ENCODE peak calls at places on chromosomes 16 and 17, in five cellular contexts. One of them, this sample, is unnamed.

GRCh38 chr16:49832177-49832576 is 23.7 kb downstream of the ZNF423 start:
- DNase-seq in cardiac muscle cell: no peak
- DNase-seq in WTC11: no peak
- DNase-seq in T-helper 2 cell: no peak
- DNase-seq in activated effector memory CD4-positive, alpha-beta T cell treated with anti-CD3 and anti-CD28 coated beads, Interleukin-2, amount 50 U/mL, for 16 hours: no peak
- DNase-seq in this sample: no peak

GRCh38 chr16:66569131-66569530 is 2.9 kb downstream of the CMTM1 start:
- DNase-seq in cardiac muscle cell: no peak
- DNase-seq in WTC11: no peak
- DNase-seq in T-helper 2 cell: no peak
- DNase-seq in activated effector memory CD4-positive, alpha-beta T cell treated with anti-CD3 and anti-CD28 coated beads, Interleukin-2, amount 50 U/mL, for 16 hours: no peak
- DNase-seq in this sample: no peak

GRCh38 chr17:76142044-76143041 is 1.3 kb upstream of the FOXJ1 start:
- DNase-seq in cardiac muscle cell: no peak
- DNase-seq in WTC11: no peak
- DNase-seq in T-helper 2 cell: no peak
- DNase-seq in activated effector memory CD4-positive, alpha-beta T cell treated with anti-CD3 and anti-CD28 coated beads, Interleukin-2, amount 50 U/mL, for 16 hours: peak; percentile 59
- DNase-seq in this sample: no peak

GRCh38 chr16:745739-746138 is 4.9 kb upstream of the CIAO3 start:
- DNase-seq in cardiac muscle cell: no peak
- DNase-seq in WTC11: peak; percentile 90
- DNase-seq in T-helper 2 cell: no peak
- DNase-seq in activated effector memory CD4-positive, alpha-beta T cell treated with anti-CD3 and anti-CD28 coated beads, Interleukin-2, amount 50 U/mL, for 16 hours: no peak
- DNase-seq in this sample: no peak

GRCh38 chr17:11814655-11815262 is 182.5 kb downstream of the ZNF18 start:
- DNase-seq in cardiac muscle cell: no peak
- DNase-seq in WTC11: no peak
- DNase-seq in T-helper 2 cell: no peak
- DNase-seq in activated effector memory CD4-positive, alpha-beta T cell treated with anti-CD3 and anti-CD28 coated beads, Interleukin-2, amount 50 U/mL, for 16 hours: no peak
- DNase-seq in this sample: no peak

GRCh38 chr16:67235816-67236547 is 9.1 kb downstream of the TMEM208 start:
- DNase-seq in cardiac muscle cell: no peak
- DNase-seq in WTC11: no peak
- DNase-seq in T-helper 2 cell: no peak
- DNase-seq in activated effector memory CD4-positive, alpha-beta T cell treated with anti-CD3 and anti-CD28 coated beads, Interleukin-2, amount 50 U/mL, for 16 hours: peak; percentile 85
- DNase-seq in this sample: peak; percentile 15

GRCh38 chr17:38742431-38743308 is 5.5 kb downstream of the PCGF2 start:
- DNase-seq in cardiac muscle cell: peak; percentile 93
- DNase-seq in WTC11: no peak
- DNase-seq in T-helper 2 cell: no peak
- DNase-seq in activated effector memory CD4-positive, alpha-beta T cell treated with anti-CD3 and anti-CD28 coated beads, Interleukin-2, amount 50 U/mL, for 16 hours: no peak
- DNase-seq in this sample: no peak

GRCh38 chr17:75754378-75755204 is 10.4 kb downstream of the GALK1 start:
- DNase-seq in cardiac muscle cell: no peak
- DNase-seq in WTC11: no peak
- DNase-seq in T-helper 2 cell: no peak
- DNase-seq in activated effector memory CD4-positive, alpha-beta T cell treated with anti-CD3 and anti-CD28 coated beads, Interleukin-2, amount 50 U/mL, for 16 hours: no peak
- DNase-seq in this sample: no peak

GRCh38 chr17:44367219-44367618 is 3.6 kb upstream of the FAM171A2 start:
- DNase-seq in cardiac muscle cell: no peak
- DNase-seq in WTC11: no peak
- DNase-seq in T-helper 2 cell: no peak
- DNase-seq in activated effector memory CD4-positive, alpha-beta T cell treated with anti-CD3 and anti-CD28 coated beads, Interleukin-2, amount 50 U/mL, for 16 hours: no peak
- DNase-seq in this sample: no peak

GRCh38 chr17:39116224-39116623 is 35.2 kb downstream of the PLXDC1 start:
- DNase-seq in cardiac muscle cell: no peak
- DNase-seq in WTC11: no peak
- DNase-seq in T-helper 2 cell: no peak
- DNase-seq in activated effector memory CD4-positive, alpha-beta T cell treated with anti-CD3 and anti-CD28 coated beads, Interleukin-2, amount 50 U/mL, for 16 hours: no peak
- DNase-seq in this sample: no peak

GRCh38 chr16:53881371-53881770 is 177.4 kb downstream of the FTO start:
- DNase-seq in cardiac muscle cell: peak; percentile 58
- DNase-seq in WTC11: no peak
- DNase-seq in T-helper 2 cell: no peak
- DNase-seq in activated effector memory CD4-positive, alpha-beta T cell treated with anti-CD3 and anti-CD28 coated beads, Interleukin-2, amount 50 U/mL, for 16 hours: no peak
- DNase-seq in this sample: no peak

GRCh38 chr16:81697321-81697885 is 81.7 kb upstream of the PLCG2 start:
- DNase-seq in cardiac muscle cell: peak; percentile 66
- DNase-seq in WTC11: peak; percentile 84
- DNase-seq in T-helper 2 cell: no peak
- DNase-seq in activated effector memory CD4-positive, alpha-beta T cell treated with anti-CD3 and anti-CD28 coated beads, Interleukin-2, amount 50 U/mL, for 16 hours: peak; percentile 74
- DNase-seq in this sample: peak; percentile 33

GRCh38 chr17:12744298-12744697 is 45.0 kb upstream of the ARHGAP44 start:
- DNase-seq in cardiac muscle cell: peak; percentile 36
- DNase-seq in WTC11: no peak
- DNase-seq in T-helper 2 cell: no peak
- DNase-seq in activated effector memory CD4-positive, alpha-beta T cell treated with anti-CD3 and anti-CD28 coated beads, Interleukin-2, amount 50 U/mL, for 16 hours: no peak
- DNase-seq in this sample: no peak

GRCh38 chr17:3809135-3809534 is 8.1 kb upstream of the ITGAE start:
- DNase-seq in cardiac muscle cell: no peak
- DNase-seq in WTC11: no peak
- DNase-seq in T-helper 2 cell: no peak
- DNase-seq in activated effector memory CD4-positive, alpha-beta T cell treated with anti-CD3 and anti-CD28 coated beads, Interleukin-2, amount 50 U/mL, for 16 hours: no peak
- DNase-seq in this sample: no peak

GRCh38 chr16:55543470-55543869 is 23.0 kb upstream of the CAPNS2 start:
- DNase-seq in cardiac muscle cell: peak; percentile 63
- DNase-seq in WTC11: no peak
- DNase-seq in T-helper 2 cell: no peak
- DNase-seq in activated effector memory CD4-positive, alpha-beta T cell treated with anti-CD3 and anti-CD28 coated beads, Interleukin-2, amount 50 U/mL, for 16 hours: no peak
- DNase-seq in this sample: no peak

GRCh38 chr17:76444518-76445311 is 8.2 kb downstream of the UBE2O start:
- DNase-seq in cardiac muscle cell: no peak
- DNase-seq in WTC11: no peak
- DNase-seq in T-helper 2 cell: no peak
- DNase-seq in activated effector memory CD4-positive, alpha-beta T cell treated with anti-CD3 and anti-CD28 coated beads, Interleukin-2, amount 50 U/mL, for 16 hours: no peak
- DNase-seq in this sample: no peak

GRCh38 chr16:67481561-67482259 is 753 bp upstream of the ATP6V0D1 start:
- DNase-seq in cardiac muscle cell: peak; percentile 45
- DNase-seq in WTC11: no peak
- DNase-seq in T-helper 2 cell: no peak
- DNase-seq in activated effector memory CD4-positive, alpha-beta T cell treated with anti-CD3 and anti-CD28 coated beads, Interleukin-2, amount 50 U/mL, for 16 hours: peak; percentile 80
- DNase-seq in this sample: no peak

GRCh38 chr16:79672524-79672923 is 72.0 kb upstream of the MAF start:
- DNase-seq in cardiac muscle cell: no peak
- DNase-seq in WTC11: no peak
- DNase-seq in T-helper 2 cell: no peak
- DNase-seq in activated effector memory CD4-positive, alpha-beta T cell treated with anti-CD3 and anti-CD28 coated beads, Interleukin-2, amount 50 U/mL, for 16 hours: no peak
- DNase-seq in this sample: no peak

GRCh38 chr16:69494993-69495392 is 70.6 kb downstream of the CYB5B start:
- DNase-seq in cardiac muscle cell: no peak
- DNase-seq in WTC11: peak; percentile 77
- DNase-seq in T-helper 2 cell: no peak
- DNase-seq in activated effector memory CD4-positive, alpha-beta T cell treated with anti-CD3 and anti-CD28 coated beads, Interleukin-2, amount 50 U/mL, for 16 hours: peak; percentile 74
- DNase-seq in this sample: no peak

GRCh38 chr17:15384142-15384803 is 42.9 kb upstream of the TEKT3 start:
- DNase-seq in cardiac muscle cell: peak; percentile 83
- DNase-seq in WTC11: no peak
- DNase-seq in T-helper 2 cell: no peak
- DNase-seq in activated effector memory CD4-positive, alpha-beta T cell treated with anti-CD3 and anti-CD28 coated beads, Interleukin-2, amount 50 U/mL, for 16 hours: no peak
- DNase-seq in this sample: no peak

GRCh38 chr17:64781013-64781392 is 118.9 kb upstream of the SMURF2 start:
- DNase-seq in cardiac muscle cell: no peak
- DNase-seq in WTC11: no peak
- DNase-seq in T-helper 2 cell: no peak
- DNase-seq in activated effector memory CD4-positive, alpha-beta T cell treated with anti-CD3 and anti-CD28 coated beads, Interleukin-2, amount 50 U/mL, for 16 hours: peak; percentile 66
- DNase-seq in this sample: no peak

GRCh38 chr16:56610609-56611111 is 2.3 kb downstream of the MT2A start:
- DNase-seq in cardiac muscle cell: peak; percentile 46
- DNase-seq in WTC11: no peak
- DNase-seq in T-helper 2 cell: no peak
- DNase-seq in activated effector memory CD4-positive, alpha-beta T cell treated with anti-CD3 and anti-CD28 coated beads, Interleukin-2, amount 50 U/mL, for 16 hours: no peak
- DNase-seq in this sample: no peak

GRCh38 chr17:83129676-83130075 is 50.3 kb downstream of the METRNL start:
- DNase-seq in cardiac muscle cell: no peak
- DNase-seq in WTC11: no peak
- DNase-seq in T-helper 2 cell: no peak
- DNase-seq in activated effector memory CD4-positive, alpha-beta T cell treated with anti-CD3 and anti-CD28 coated beads, Interleukin-2, amount 50 U/mL, for 16 hours: no peak
- DNase-seq in this sample: no peak

GRCh38 chr17:75645889-75646625 is 12.8 kb downstream of the SMIM5 start:
- DNase-seq in cardiac muscle cell: no peak
- DNase-seq in WTC11: no peak
- DNase-seq in T-helper 2 cell: no peak
- DNase-seq in activated effector memory CD4-positive, alpha-beta T cell treated with anti-CD3 and anti-CD28 coated beads, Interleukin-2, amount 50 U/mL, for 16 hours: no peak
- DNase-seq in this sample: no peak